ENCODE peak calls at places on chromosomes 4 and X, in seven cellular contexts. C is lower lobe of right lung, O is uterus, K is foreskin fibroblast, P is IMR-90, F is psoas muscle, X is kidney epithelial cell. E is an unnamed sample.

GRCh38 chrX:34813618-34814017 is 129.0 kb upstream of the FAM47B start:
- DNase-seq in K (peak; percentile 47), X (no peak), C (no peak), F (no peak), O (no peak), P (peak; percentile 70), E (peak; percentile 37)

GRCh38 chr4:113446019-113446418 is 315.5 kb downstream of the CAMK2D start:
- DNase-seq in F (no peak), C (no peak), O (no peak), K (peak; percentile 85), P (peak; percentile 92), X (no peak), E (peak; percentile 98)

GRCh38 chr4:142607976-142608375 is 238.1 kb downstream of the INPP4B start:
- DNase-seq in C (no peak), P (no peak), K (no peak), O (no peak), F (no peak), X (no peak), E (no peak)

GRCh38 chr4:40190465-40190864 is 6.4 kb upstream of the RHOH start:
- DNase-seq in K (no peak), P (no peak), O (no peak), C (no peak), F (no peak), X (no peak), E (no peak)

GRCh38 chr4:66567551-66567950 is 897.3 kb upstream of the EPHA5 start:
- DNase-seq in X (no peak), O (no peak), F (no peak), P (no peak), C (no peak), K (no peak), E (no peak)

GRCh38 chrX:53686151-53686885 is at the start of gene HUWE1:
- DNase-seq in X (no peak), K (peak; percentile 83), P (peak; percentile 58), F (peak; percentile 78), O (peak; percentile 77), C (peak; percentile 82), E (peak; percentile 44)

GRCh38 chr4:182519528-182519927 is 276.3 kb downstream of the TENM3 start:
- DNase-seq in P (no peak), K (no peak), X (no peak), C (no peak), F (no peak), O (no peak), E (no peak)

GRCh38 chr4:147924604-147925412 is 192.9 kb downstream of the ARHGAP10 start:
- DNase-seq in O (no peak), K (peak; percentile 37), F (no peak), P (peak; percentile 40), C (no peak), X (no peak), E (no peak)

GRCh38 chrX:16785247-16786138 is 773 bp upstream of the TXLNG start:
- DNase-seq in K (no peak), P (no peak), X (no peak), C (no peak), F (peak; percentile 28), O (peak; percentile 36), E (no peak)

GRCh38 chrX:10237255-10237654 is 80.5 kb downstream of the CLCN4 start:
- DNase-seq in P (no peak), X (no peak), C (no peak), K (no peak), F (no peak), O (no peak), E (no peak)

GRCh38 chr4:6269651-6270511 is at the start of gene WFS1:
- DNase-seq in O (peak; percentile 99), C (peak; percentile 97), X (peak; percentile 80), F (peak; percentile 100), P (peak; percentile 97), K (peak; percentile 100), E (peak; percentile 96)

GRCh38 chr4:41933997-41934812 is 1.0 kb upstream of the TMEM33 start:
- DNase-seq in F (no peak), K (no peak), X (no peak), P (no peak), C (peak; percentile 63), O (no peak), E (no peak)

GRCh38 chr4:7358100-7358735 is 76.5 kb downstream of the PSAPL1 start:
- DNase-seq in C (no peak), K (peak; percentile 70), X (peak; percentile 89), F (peak; percentile 33), P (peak; percentile 93), O (no peak), E (peak; percentile 93)

GRCh38 chr4:924107-925096 is 7.7 kb downstream of the GAK start:
- DNase-seq in X (no peak), P (peak; percentile 78), O (no peak), C (no peak), F (no peak), K (peak; percentile 23), E (peak; percentile 65)

DNA sequence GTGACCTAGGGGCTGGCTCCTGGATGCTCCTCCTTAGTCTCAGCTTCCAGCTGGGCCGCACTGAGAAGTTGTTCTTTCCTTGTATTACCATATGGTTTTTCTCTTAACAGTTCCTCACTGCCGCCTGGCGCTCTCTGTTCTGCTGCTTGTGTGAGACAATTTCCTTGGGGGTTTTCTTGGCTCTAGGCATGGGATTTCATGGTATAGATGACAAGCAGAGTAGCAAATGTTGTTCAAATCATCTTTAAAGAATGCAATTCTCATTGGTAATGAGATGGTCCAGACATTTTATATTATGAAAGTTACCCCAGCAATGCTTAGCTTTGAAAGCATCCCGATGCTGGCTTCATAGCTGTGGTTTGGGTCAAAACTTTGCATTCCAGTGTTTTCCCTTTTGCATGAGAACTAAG is 37.6 kb downstream of the SEPTIN11 start:
- DNase-seq in C (no peak), P (peak; percentile 99), O (peak; percentile 27), F (peak; percentile 27), K (peak; percentile 97), X (no peak), E (peak; percentile 99)
- H3K4me3 ChIP-seq in C (no peak overlapping the region), P (no peak overlapping the region), O (no peak overlapping the region), F (no peak overlapping the region), K (peak overlapping the region; percentile 51), X (no peak overlapping the region), E (peak overlapping the region; percentile 44)

DNA sequence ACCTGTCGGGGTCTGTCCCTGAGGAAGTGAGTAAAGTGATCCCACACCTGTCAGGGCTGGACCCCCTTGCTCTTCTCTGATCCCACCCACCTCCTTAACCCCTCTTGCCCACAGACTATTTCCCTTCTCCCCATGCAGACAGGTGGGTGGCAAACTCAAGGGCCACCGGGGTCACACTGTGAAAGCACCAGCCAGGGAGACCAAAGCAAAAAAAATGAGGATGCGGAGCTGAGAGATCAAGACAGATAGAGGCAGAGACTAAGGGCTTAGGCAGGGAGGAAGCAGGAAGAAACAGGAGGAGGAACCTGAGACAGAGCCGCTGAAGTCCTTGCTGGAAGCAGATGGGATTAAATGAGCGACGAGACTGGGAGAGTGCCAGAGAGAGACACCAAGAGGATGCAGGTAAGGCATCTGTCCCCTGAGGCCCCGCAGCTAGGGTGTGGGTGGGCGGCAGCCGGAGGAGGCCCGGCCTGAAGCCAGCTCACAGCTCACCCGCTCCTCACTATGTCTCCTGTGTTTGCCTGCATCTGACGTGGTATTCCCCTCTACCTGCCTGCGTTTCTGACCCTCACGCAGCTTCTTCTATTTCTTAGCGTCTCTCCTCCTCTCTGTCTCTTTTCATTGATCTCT is 7.2 kb downstream of the TIMM17B start:
- DNase-seq in P (no peak), K (peak; percentile 7), X (no peak), O (no peak), F (no peak), C (no peak), E (no peak)
- H3K4me3 ChIP-seq in P (peak overlapping the region; percentile 32), K (peak overlapping the region; percentile 53), X (peak overlapping the region; percentile 43), O (peak overlapping the region; percentile 43), F (peak overlapping the region; percentile 76), C (peak overlapping the region; percentile 62), E (no peak overlapping the region)

DNA sequence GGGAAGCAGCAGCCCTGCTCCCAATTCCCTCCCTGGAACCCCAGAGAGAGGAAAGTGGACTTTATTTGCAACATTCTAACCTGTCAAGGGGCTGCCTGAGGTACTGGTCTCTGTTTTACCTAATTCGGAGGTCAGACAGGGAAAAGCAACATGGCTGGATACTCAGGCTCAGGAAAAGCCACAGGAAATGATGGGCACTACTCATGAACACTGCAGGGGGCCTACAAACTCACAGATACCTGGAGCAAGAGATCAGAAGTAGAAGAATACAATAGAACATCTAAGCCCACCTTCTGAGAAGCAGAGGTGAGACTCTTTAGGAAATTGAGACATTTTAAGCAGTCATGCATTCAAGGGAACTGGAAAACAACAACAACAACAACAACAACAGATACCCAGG is 15.4 kb upstream of the CSTF2 start:
- DNase-seq in O (no peak), C (no peak), F (no peak), X (no peak), K (no peak), P (no peak), E (no peak)
- H3K4me3 ChIP-seq in O (no peak overlapping the region), C (no peak overlapping the region), F (no peak overlapping the region), X (no peak overlapping the region), K (no peak overlapping the region), P (no peak overlapping the region), E (no peak overlapping the region)

GRCh38 chrX:37846934-37847732 is at the start of gene DYNLT3:
- DNase-seq in P (peak; percentile 52), C (peak; percentile 90), K (peak; percentile 90), F (peak; percentile 83), O (peak; percentile 73), X (peak; percentile 26), E (peak; percentile 62)

GRCh38 chrX:37846558-37846933 is 825 bp downstream of the DYNLT3 start:
- DNase-seq in X (no peak), P (no peak), F (no peak), C (no peak), O (no peak), K (no peak), E (no peak)

GRCh38 chrX:37844622-37845021 is 2.7 kb downstream of the DYNLT3 start:
- DNase-seq in O (no peak), K (no peak), F (no peak), C (no peak), X (no peak), P (no peak), E (no peak)

GRCh38 chrX:37847733-37848197 is 394 bp upstream of the DYNLT3 start:
- DNase-seq in O (no peak), P (no peak), F (no peak), K (no peak), X (no peak), C (no peak), E (no peak)

DNA sequence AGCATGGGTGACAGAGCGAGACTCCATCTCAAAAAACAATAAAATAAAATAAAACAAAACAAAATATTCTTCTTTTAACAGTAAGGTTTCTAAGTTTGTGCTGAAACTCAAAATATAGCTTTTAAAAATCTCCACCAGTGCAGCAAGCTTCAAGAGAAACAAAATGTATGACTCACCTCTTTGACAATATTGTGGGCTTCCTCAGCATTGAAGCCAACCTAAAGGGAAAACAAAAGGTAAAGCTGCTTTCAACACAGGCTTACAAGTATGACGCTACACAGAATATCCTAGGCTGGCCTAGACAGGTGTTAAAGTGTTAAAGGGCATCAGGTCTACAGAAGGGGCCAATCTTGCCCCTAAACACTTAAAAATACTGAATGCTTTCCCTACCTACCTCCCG is 1.2 kb downstream of the DYNLT3 start:
- DNase-seq in F (no peak), X (no peak), C (no peak), O (no peak), P (peak; percentile 18), K (no peak), E (peak; percentile 28)
- H3K4me3 ChIP-seq in F (peak overlapping the region; percentile 81), X (peak overlapping the region; percentile 0), C (peak overlapping the region; percentile 69), O (no peak overlapping the region), P (peak overlapping the region; percentile 9), K (peak overlapping the region; percentile 70), E (peak overlapping the region; percentile 70)

DNA sequence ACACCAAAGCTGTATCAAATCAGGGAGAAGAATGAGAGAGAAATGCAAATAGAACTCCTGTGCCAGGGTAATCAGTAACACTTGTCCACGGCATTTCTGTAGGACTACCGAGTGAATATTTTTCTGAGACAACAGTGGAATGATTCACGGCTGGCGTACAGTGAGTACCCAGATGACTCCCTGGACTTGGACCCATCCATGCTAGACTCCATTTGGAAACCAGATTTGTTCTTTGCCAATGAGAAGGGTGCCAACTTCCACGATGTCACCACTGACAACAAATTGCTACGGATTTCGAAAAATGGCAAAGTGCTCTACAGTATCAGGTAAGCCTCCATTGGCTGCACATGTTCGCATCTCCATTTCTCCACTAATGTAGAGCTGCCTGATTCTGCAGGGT is 51.7 kb downstream of the GLRA2 start:
- DNase-seq in X (no peak), O (no peak), C (no peak), F (no peak), P (no peak), K (no peak), E (no peak)
- H3K4me3 ChIP-seq in X (no peak overlapping the region), O (no peak overlapping the region), C (no peak overlapping the region), F (no peak overlapping the region), P (no peak overlapping the region), K (no peak overlapping the region), E (no peak overlapping the region)

E was measured in astrocyte.